ENCODE peak calls at places on chromosome 3, in ten cellular contexts. Y is hepatocyte; F is CD8-positive, alpha-beta memory T cell; Q is lower leg skin; N is mucosa of descending colon; V is lower lobe of right lung; I is AG10803; U is K562; A is psoas muscle; K is HAP-1. B is an unnamed sample.
A peak's percentile ranks its signal among the peaks of the same experiment; 100 is the strongest.

GRCh38 chr3:76362643-76363042 is 577.3 kb upstream of the ZNF717 start:
- DNase-seq in F (no peak), A (no peak), Y (no peak), U (no peak), K (no peak), N (no peak), Q (no peak), V (no peak), I (no peak), B (no peak)

GRCh38 chr3:7682822-7683229 is 818.8 kb upstream of the LMCD1 start:
- DNase-seq in K (no peak), A (no peak), Q (peak; percentile 59), F (no peak), U (no peak), V (peak; percentile 52), N (no peak), I (peak; percentile 68), Y (peak; percentile 8), B (peak; percentile 0)

GRCh38 chr3:197495499-197495898 is 60.3 kb downstream of the BDH1 start:
- DNase-seq in K (no peak), N (no peak), Q (no peak), I (no peak), U (no peak), F (no peak), V (no peak), Y (no peak), A (no peak), B (no peak)

GRCh38 chr3:53230041-53230621 is 25.7 kb downstream of the TKT start:
- DNase-seq in F (no peak), Q (no peak), V (peak; percentile 40), Y (no peak), K (no peak), N (peak; percentile 34), U (no peak), I (no peak), A (peak; percentile 31), B (no peak)

GRCh38 chr3:122977645-122978466 is 49.7 kb downstream of the SEMA5B start:
- DNase-seq in Y (peak; percentile 80), A (no peak), I (peak; percentile 46), K (no peak), V (peak; percentile 62), N (no peak), Q (no peak), F (no peak), U (no peak), B (peak; percentile 27)

GRCh38 chr3:26621891-26622633 is 510 bp upstream of the LRRC3B start:
- DNase-seq in I (no peak), F (no peak), K (no peak), A (no peak), Y (peak; percentile 7), U (no peak), V (no peak), N (no peak), Q (no peak), B (no peak)

GRCh38 chr3:38337703-38338102 is 8.9 kb upstream of the XYLB start:
- DNase-seq in F (no peak), N (no peak), V (no peak), A (no peak), I (no peak), U (no peak), Y (no peak), K (no peak), Q (no peak), B (no peak)

GRCh38 chr3:49652218-49652921 is 21.8 kb upstream of the APEH start:
- DNase-seq in I (no peak), N (peak; percentile 35), A (peak; percentile 45), F (no peak), U (no peak), K (no peak), Q (no peak), V (no peak), Y (no peak), B (no peak)

GRCh38 chr3:94423566-94423965 is 360.7 kb downstream of the NSUN3 start:
- DNase-seq in K (no peak), U (no peak), Q (no peak), A (no peak), F (no peak), I (peak; percentile 2), Y (no peak), N (no peak), V (no peak), B (peak; percentile 37)

GRCh38 chr3:13854492-13854891 is 25.4 kb downstream of the WNT7A start:
- DNase-seq in Y (no peak), Q (no peak), K (no peak), U (no peak), I (no peak), F (no peak), A (no peak), V (peak; percentile 42), N (no peak), B (no peak)

GRCh38 chr3:147699175-147699838 is 290.1 kb downstream of the ZIC1 start:
- DNase-seq in N (no peak), I (peak; percentile 52), Q (no peak), A (no peak), V (no peak), U (no peak), Y (no peak), K (no peak), F (no peak), B (no peak)

GRCh38 chr3:179658584-179658983 is 5.7 kb downstream of the USP13 start:
- DNase-seq in K (no peak), I (no peak), Q (no peak), V (no peak), Y (no peak), F (no peak), U (no peak), A (no peak), N (no peak), B (no peak)
- H3K4me3 ChIP-seq in K (no peak overlapping the region), I (no peak overlapping the region), Q (no peak overlapping the region), V (no peak overlapping the region), Y (no peak overlapping the region), F (no peak overlapping the region), U (no peak overlapping the region), A (peak overlapping the region; percentile 25), N (no peak overlapping the region), B (no peak overlapping the region)

GRCh38 chr3:158809642-158810041 is 7.8 kb downstream of the MFSD1 start:
- DNase-seq in N (no peak), V (no peak), F (no peak), A (no peak), Q (no peak), U (no peak), K (no peak), I (no peak), Y (no peak), B (no peak)

GRCh38 chr3:158808697-158809096 is 6.8 kb downstream of the MFSD1 start:
- DNase-seq in Q (no peak), U (no peak), K (no peak), V (no peak), I (peak; percentile 85), F (no peak), Y (no peak), N (no peak), A (no peak), B (no peak)

GRCh38 chr3:158810823-158811425 is 9.1 kb downstream of the MFSD1 start:
- DNase-seq in V (no peak), U (no peak), K (no peak), F (no peak), A (no peak), Y (no peak), I (no peak), Q (no peak), N (no peak), B (no peak)
- H3K4me3 ChIP-seq in V (no peak overlapping the region), U (no peak overlapping the region), K (no peak overlapping the region), F (no peak overlapping the region), A (no peak overlapping the region), Y (no peak overlapping the region), I (no peak overlapping the region), Q (no peak overlapping the region), N (no peak overlapping the region), B (no peak overlapping the region)

DNA sequence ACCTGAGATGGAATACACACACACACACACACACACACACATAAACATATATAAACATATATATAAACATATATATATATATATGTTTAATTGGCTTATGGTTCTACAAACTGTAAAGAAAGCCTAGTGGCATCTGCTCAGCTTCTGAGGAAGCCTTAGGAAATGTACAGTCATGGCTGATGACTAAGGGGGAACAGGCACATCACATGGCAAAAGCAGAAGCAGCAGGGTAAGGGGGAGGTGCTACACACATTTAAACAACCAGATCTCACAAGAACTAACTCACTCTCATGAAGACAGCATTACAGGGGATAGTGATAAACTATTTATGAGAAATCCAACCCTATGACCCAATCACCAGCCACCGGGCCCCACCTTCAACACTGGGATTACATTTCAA is 922.9 kb downstream of the SI start:
- DNase-seq in I (no peak), N (no peak), Y (no peak), Q (no peak), F (no peak), U (no peak), V (no peak), A (no peak), K (no peak), B (no peak)
- H3K4me3 ChIP-seq in I (no peak overlapping the region), N (no peak overlapping the region), Y (no peak overlapping the region), Q (no peak overlapping the region), F (no peak overlapping the region), U (no peak overlapping the region), V (no peak overlapping the region), A (no peak overlapping the region), K (no peak overlapping the region), B (no peak overlapping the region)

DNA sequence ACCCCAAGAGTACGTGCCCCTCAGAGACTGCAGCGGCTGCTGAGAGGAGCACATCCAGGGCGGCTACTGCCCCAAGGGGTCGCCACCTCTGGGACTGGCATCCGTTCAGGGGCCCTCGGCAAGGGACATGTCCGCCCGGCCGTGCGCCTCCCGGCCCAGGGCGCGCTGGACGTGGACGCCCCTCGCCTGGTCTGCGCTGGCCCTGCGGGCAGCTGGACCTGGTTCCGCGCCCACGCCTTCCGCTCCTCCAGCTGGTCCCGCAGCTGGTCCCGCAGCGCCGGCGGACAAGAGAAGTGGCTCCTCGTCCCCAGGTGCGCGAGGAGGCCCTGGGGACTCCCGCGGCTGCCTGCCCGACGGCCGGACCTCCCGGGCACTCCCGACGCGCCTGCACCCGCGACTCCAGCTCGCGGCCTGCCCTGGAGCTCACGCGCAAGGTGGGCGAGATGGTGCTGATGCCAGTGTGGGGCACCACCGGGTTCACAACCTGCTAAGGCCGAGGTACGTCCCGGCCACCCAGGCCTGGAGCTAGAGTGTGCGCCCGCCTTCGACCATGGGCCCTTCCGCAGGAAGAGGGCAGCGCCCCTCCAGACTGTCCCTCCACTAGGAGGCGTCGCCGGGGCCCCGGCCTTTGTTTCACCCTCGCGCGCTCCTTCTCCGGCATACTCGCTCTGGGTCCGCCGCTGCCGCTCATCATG is 14.4 kb upstream of the GP9 start:
- DNase-seq in Y (no peak), A (no peak), U (no peak), F (no peak), I (no peak), V (no peak), K (no peak), Q (no peak), N (peak; percentile 36), B (no peak)
- H3K4me3 ChIP-seq in Y (no peak overlapping the region), A (peak overlapping the region; percentile 54), U (no peak overlapping the region), F (peak overlapping the region; percentile 28), I (no peak overlapping the region), V (peak overlapping the region; percentile 44), K (no peak overlapping the region), Q (no peak overlapping the region), N (no peak overlapping the region), B (no peak overlapping the region)